ENCODE peak calls at places on chromosomes 1 and 21, in eight cellular contexts. P is IMR-90, K is tibial nerve, D is body of pancreas, J is prostate gland, Y is sigmoid colon, H is K562, E is breast epithelium. F is an unnamed sample. For H3K4me1, the result is how much of the 10 kb centered on the place peaks cover.

GRCh38 chr1:10432910-10433785 is 2.9 kb downstream of the CENPS start:
- DNase-seq in P (no peak), K (no peak), D (no peak), J (no peak), Y (no peak), H (no peak), E (no peak), F (no peak)

GRCh38 chr1:103937763-103938357 is 188.2 kb downstream of the AMY1C start:
- DNase-seq in P (no peak), K (no peak), D (no peak), J (no peak), Y (no peak), H (no peak), E (no peak), F (no peak)

GRCh38 chr1:115507256-115507589 is 134.5 kb upstream of the VANGL1 start:
- DNase-seq in P (peak), K (no peak), D (peak), J (no peak), Y (no peak), H (no peak), E (no peak), F (no peak)

GRCh38 chr1:10471411-10472219 is 714 bp downstream of the DFFA start:
- DNase-seq in P (peak), K (no peak), D (peak), J (no peak), Y (no peak), H (no peak), E (peak), F (no peak)

GRCh38 chr21:35375115-35375514 is 326.0 kb upstream of the RUNX1 start:
- DNase-seq in P (peak), K (no peak), D (peak), J (no peak), Y (peak), H (no peak), E (no peak), F (no peak)

GRCh38 chr21:41342035-41342434 is 19.8 kb upstream of the MX2 start:
- DNase-seq in P (no peak), K (no peak), D (no peak), J (no peak), Y (no peak), H (no peak), E (no peak), F (no peak)

GRCh38 chr1:25771246-25772114 is 28.5 kb upstream of the SELENON start:
- DNase-seq in P (peak), K (no peak), D (peak), J (peak), Y (no peak), H (no peak), E (no peak), F (peak)

GRCh38 chr1:192476802-192477298 is 98.7 kb upstream of the RGS1 start:
- DNase-seq in P (peak), K (no peak), D (peak), J (no peak), Y (peak), H (no peak), E (no peak), F (peak)

GRCh38 chr1:210696709-210697108 is 368.0 kb downstream of the HHAT start:
- DNase-seq in P (no peak), K (no peak), D (no peak), J (no peak), Y (no peak), H (no peak), E (no peak), F (no peak)
- TF ChIP-seq CTCF in P (no peak), K (no peak), D (no peak), J (no peak), Y (no peak), H (no peak), E (no peak), F (no peak)

GRCh38 chr21:45227735-45228134 is 60.0 kb downstream of the POFUT2 start:
- DNase-seq in P (no peak), K (no peak), D (no peak), J (no peak), Y (no peak), H (no peak), E (no peak), F (no peak)

GRCh38 chr21:45225041-45225740 is 62.5 kb downstream of the POFUT2 start:
- DNase-seq in P (no peak), K (no peak), D (no peak), J (no peak), Y (no peak), H (no peak), E (no peak), F (no peak)

GRCh38 chr21:45224189-45224938 is 63.3 kb downstream of the POFUT2 start:
- DNase-seq in P (peak), K (no peak), D (no peak), J (no peak), Y (no peak), H (peak), E (no peak), F (peak)

GRCh38 chr21:45226540-45227326 is 61.0 kb downstream of the POFUT2 start:
- DNase-seq in P (peak), K (no peak), D (no peak), J (no peak), Y (no peak), H (no peak), E (no peak), F (no peak)

GRCh38 chr21:45225741-45226327 is 61.9 kb downstream of the POFUT2 start:
- DNase-seq in P (no peak), K (no peak), D (no peak), J (peak), Y (no peak), H (no peak), E (no peak), F (no peak)
- TF ChIP-seq POLR2A in P (no peak), K (no peak), D (no peak), J (no peak), Y (no peak), H (no peak), E (no peak), F (no peak)

GRCh38 chr21:44814498-44815023 is 3.3 kb downstream of the SUMO3 start:
- DNase-seq in P (no peak), K (no peak), D (no peak), J (no peak), Y (peak), H (no peak), E (no peak), F (no peak)

GRCh38 chr21:44815225-44815624 is 2.6 kb downstream of the SUMO3 start:
- DNase-seq in P (no peak), K (no peak), D (no peak), J (no peak), Y (peak), H (no peak), E (no peak), F (no peak)

GRCh38 chr21:44816761-44817505 is 929 bp downstream of the SUMO3 start:
- DNase-seq in P (no peak), K (no peak), D (no peak), J (no peak), Y (peak), H (no peak), E (no peak), F (peak)

GRCh38 chr21:44817506-44817880 is 369 bp downstream of the SUMO3 start:
- DNase-seq in P (peak), K (peak), D (peak), J (peak), Y (peak), H (peak), E (peak), F (peak)

GRCh38 chr21:44815852-44816628 is 1.8 kb downstream of the SUMO3 start:
- DNase-seq in P (no peak), K (no peak), D (no peak), J (no peak), Y (peak), H (no peak), E (no peak), F (no peak)
- H3K4me1 ChIP-seq in P (under half), K (under half), D (under half), J (under half), Y (under half), H (under half), E (under half), F (under half)

DNA sequence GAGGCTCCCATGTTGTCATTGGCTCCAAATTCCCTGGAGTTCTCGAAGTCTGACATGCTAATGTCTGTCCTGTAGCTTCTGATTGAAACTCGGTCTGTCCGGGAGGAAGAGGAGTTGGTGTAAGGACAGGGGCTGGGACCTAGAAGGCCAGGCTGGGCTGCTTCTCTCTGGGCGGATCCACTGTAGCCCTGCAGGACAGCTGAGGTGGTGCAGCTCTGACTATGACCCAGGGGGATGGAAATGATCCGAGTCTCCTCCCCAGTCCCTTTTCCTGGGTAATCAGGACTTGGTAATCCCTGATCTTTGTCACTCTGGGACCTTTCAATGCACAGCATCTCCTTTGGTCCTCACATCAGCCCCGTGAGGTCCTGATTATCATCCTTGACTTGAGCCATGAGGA is 10.0 kb upstream of the FCMR start:
- DNase-seq in P (no peak), K (no peak), D (no peak), J (no peak), Y (no peak), H (peak), E (no peak), F (no peak)
- TF ChIP-seq CTCF in P (no peak), K (no peak), D (no peak), J (no peak), Y (no peak), H (peak), E (no peak), F (no peak)

F was measured in upper lobe of left lung.